ENCODE peak calls at places on chromosomes 4 and X, in six cellular contexts. Z is H1, Y is HL-60, Q is HepG2, N is K562, L is GM12878. I is an unnamed sample.
A peak's percentile ranks its signal among the peaks of the same experiment; 100 is the strongest.

GRCh38 chr4:175071123-175071522 is 153.0 kb downstream of the ADAM29 start:
- DNase-seq in Z (no peak), Y (no peak), Q (no peak), N (no peak), L (no peak), I (no peak)

GRCh38 chrX:52341493-52341892 is 27.3 kb upstream of the XAGE2 start:
- DNase-seq in Z (no peak), Y (no peak), Q (no peak), N (no peak), L (no peak), I (no peak)

GRCh38 chr4:82561745-82562552 is at the start of gene TMEM150C:
- DNase-seq in Z (peak; percentile 73), Y (no peak), Q (no peak), N (no peak), L (no peak), I (peak; percentile 82)

GRCh38 chr4:985123-985830 is 1.6 kb upstream of the IDUA start:
- DNase-seq in Z (peak; percentile 87), Y (no peak), Q (peak; percentile 65), N (peak; percentile 81), L (no peak), I (no peak)

GRCh38 chr4:78138252-78138651 is 81.1 kb downstream of the FRAS1 start:
- DNase-seq in Z (no peak), Y (no peak), Q (peak; percentile 60), N (no peak), L (no peak), I (no peak)

GRCh38 chrX:153970398-153971123 is 1.1 kb downstream of the HCFC1 start:
- DNase-seq in Z (peak; percentile 63), Y (peak; percentile 80), Q (peak; percentile 29), N (peak; percentile 55), L (no peak), I (peak; percentile 77)

GRCh38 chr4:83212041-83212851 is 72.4 kb downstream of the COQ2 start:
- DNase-seq in Z (no peak), Y (no peak), Q (no peak), N (no peak), L (peak; percentile 90), I (no peak)

GRCh38 chr4:76811604-76812412 is 86.1 kb downstream of the SOWAHB start:
- DNase-seq in Z (no peak), Y (no peak), Q (no peak), N (no peak), L (no peak), I (no peak)

GRCh38 chr4:91325495-91325894 is 978.3 kb upstream of the GRID2 start:
- DNase-seq in Z (no peak), Y (no peak), Q (no peak), N (no peak), L (no peak), I (peak; percentile 1)

GRCh38 chr4:183154701-183155391 is 55.8 kb downstream of the WWC2 start:
- DNase-seq in Z (no peak), Y (no peak), Q (peak; percentile 96), N (no peak), L (no peak), I (no peak)

GRCh38 chr4:122742933-122743829 is 10.7 kb downstream of the BBS12 start:
- DNase-seq in Z (no peak), Y (peak; percentile 6), Q (no peak), N (no peak), L (no peak), I (peak; percentile 60)

GRCh38 chrX:22134681-22135080 is 102.6 kb downstream of the PHEX start:
- DNase-seq in Z (no peak), Y (no peak), Q (peak; percentile 22), N (no peak), L (no peak), I (peak; percentile 47)

GRCh38 chr4:119087656-119088055 is 48.0 kb upstream of the MYOZ2 start:
- DNase-seq in Z (no peak), Y (no peak), Q (no peak), N (no peak), L (no peak), I (no peak)

GRCh38 chr4:40688446-40689095 is 58.9 kb upstream of the RBM47 start:
- DNase-seq in Z (no peak), Y (no peak), Q (no peak), N (no peak), L (no peak), I (no peak)

GRCh38 chr4:121951570-121952110 is at the start of gene TRPC3:
- DNase-seq in Z (peak; percentile 72), Y (peak; percentile 3), Q (no peak), N (peak; percentile 43), L (no peak), I (peak; percentile 69)

GRCh38 chrX:131812847-131813825 is 210.0 kb upstream of the STK26 start:
- DNase-seq in Z (no peak), Y (peak; percentile 87), Q (no peak), N (peak; percentile 22), L (peak; percentile 92), I (peak; percentile 36)

GRCh38 chrX:69501433-69501832 is 2.7 kb upstream of the NALF2 start:
- DNase-seq in Z (peak; percentile 65), Y (no peak), Q (peak; percentile 52), N (no peak), L (no peak), I (no peak)

GRCh38 chrX:13764765-13765164 is 30.2 kb downstream of the OFD1 start:
- DNase-seq in Z (no peak), Y (no peak), Q (peak; percentile 1), N (no peak), L (no peak), I (peak; percentile 72)

GRCh38 chr4:186630128-186630527 is 74.8 kb upstream of the MTNR1A start:
- DNase-seq in Z (no peak), Y (no peak), Q (no peak), N (no peak), L (no peak), I (no peak)

GRCh38 chr4:186628058-186628711 is 72.8 kb upstream of the MTNR1A start:
- DNase-seq in Z (no peak), Y (peak; percentile 79), Q (no peak), N (no peak), L (no peak), I (no peak)

GRCh38 chr4:186634591-186635128 is 79.3 kb upstream of the MTNR1A start:
- DNase-seq in Z (no peak), Y (no peak), Q (no peak), N (no peak), L (no peak), I (no peak)

DNA sequence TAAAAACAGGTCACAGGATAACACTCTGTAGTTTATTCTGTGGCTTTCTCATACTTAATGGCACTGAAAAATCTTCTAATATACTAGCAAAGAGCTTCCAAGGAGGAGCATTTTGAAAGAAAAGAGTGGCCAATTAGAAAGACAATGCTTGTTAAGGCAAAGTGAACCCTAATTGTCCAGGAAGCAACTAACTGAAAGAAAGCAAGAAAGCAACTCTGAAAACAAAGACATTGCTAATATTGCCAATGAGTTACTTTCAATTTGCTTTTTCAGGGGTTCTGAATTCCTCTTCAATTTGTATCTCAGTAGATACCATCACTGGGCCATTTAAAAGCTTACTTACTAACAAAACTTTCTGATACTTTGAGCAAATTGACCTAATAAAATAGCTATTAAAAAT is 78.5 kb upstream of the MTNR1A start:
- DNase-seq in Z (no peak), Y (no peak), Q (no peak), N (no peak), L (no peak), I (no peak)
- H3K4me3 ChIP-seq in Z (no peak overlapping the region), Y (no peak overlapping the region), Q (no peak overlapping the region), N (no peak overlapping the region), L (no peak overlapping the region), I (no peak overlapping the region)

GRCh38 chr4:140096921-140097320 is 57.1 kb downstream of the MAML3 start:
- DNase-seq in Z (no peak), Y (no peak), Q (no peak), N (no peak), L (no peak), I (no peak)

GRCh38 chr4:140094701-140095420 is 59.1 kb downstream of the MAML3 start:
- DNase-seq in Z (peak; percentile 59), Y (peak; percentile 92), Q (no peak), N (no peak), L (no peak), I (peak; percentile 65)

GRCh38 chr4:140097572-140097971 is 56.4 kb downstream of the MAML3 start:
- DNase-seq in Z (no peak), Y (no peak), Q (no peak), N (no peak), L (no peak), I (no peak)

GRCh38 chr4:140096483-140096861 is 57.5 kb downstream of the MAML3 start:
- DNase-seq in Z (no peak), Y (no peak), Q (no peak), N (no peak), L (no peak), I (no peak)

DNA sequence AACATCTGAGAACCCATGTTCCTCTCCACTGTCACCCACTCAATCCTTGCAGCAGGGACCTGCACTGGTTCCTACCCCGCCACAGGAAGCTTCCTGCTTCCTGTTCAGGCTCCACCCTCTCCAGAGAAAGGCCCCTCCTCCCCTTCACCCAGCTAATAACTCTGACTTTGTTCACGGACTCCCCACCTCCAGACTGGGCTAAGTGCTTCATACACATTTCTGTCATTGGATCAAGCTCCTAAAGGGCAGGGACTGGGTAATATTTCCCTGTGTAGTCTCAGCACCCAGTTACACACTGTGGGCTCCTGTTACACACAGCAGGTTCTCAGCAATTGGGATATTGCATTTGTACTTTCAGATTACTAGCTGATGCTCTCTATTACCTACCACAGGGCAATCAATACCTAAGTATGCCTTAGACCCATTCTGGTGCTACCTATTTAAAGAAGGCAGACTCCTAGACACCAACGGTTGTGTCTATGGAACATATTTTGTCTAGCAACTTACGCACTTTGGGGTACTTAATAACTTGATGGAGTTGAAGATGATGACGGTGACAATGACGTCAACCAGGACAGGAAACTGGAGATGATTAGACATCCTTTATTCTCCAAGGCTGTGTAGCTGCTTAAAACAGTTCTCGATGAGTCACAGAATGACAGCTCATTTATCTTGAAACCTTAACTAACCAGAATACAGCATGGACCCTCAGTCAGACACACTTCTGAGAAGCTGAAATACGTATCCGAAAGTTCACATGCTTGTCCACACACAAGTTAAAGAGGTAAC is 58.1 kb downstream of the MAML3 start:
- DNase-seq in Z (no peak), Y (peak; percentile 70), Q (no peak), N (no peak), L (no peak), I (peak; percentile 37)
- TF ChIP-seq GABPA in Z (no peak), Y (peak; percentile 16), Q (no peak), N (peak; percentile 59), L (no peak), I (peak; percentile 56)

GRCh38 chr4:13547563-13548041 is 3.3 kb upstream of the NKX3-2 start:
- DNase-seq in Z (peak; percentile 76), Y (no peak), Q (no peak), N (no peak), L (no peak), I (peak; percentile 56)
- H3K4me3 ChIP-seq in Z (peak overlapping the region; percentile 53), Y (peak overlapping the region; percentile 54), Q (peak overlapping the region; percentile 54), N (peak overlapping the region; percentile 28), L (peak overlapping the region; percentile 71), I (no peak overlapping the region)

GRCh38 chr4:72786401-72786990 is 217.5 kb upstream of the ADAMTS3 start:
- DNase-seq in Z (no peak), Y (no peak), Q (no peak), N (peak; percentile 40), L (no peak), I (no peak)
- TF ChIP-seq GABPA in Z (no peak), Y (no peak), Q (no peak), N (no peak), L (no peak), I (no peak)

GRCh38 chr4:1992468-1993168 is 16.2 kb downstream of the NELFA start:
- DNase-seq in Z (peak; percentile 91), Y (no peak), Q (no peak), N (no peak), L (no peak), I (peak; percentile 80)
- H3K4me3 ChIP-seq in Z (no peak overlapping the region), Y (no peak overlapping the region), Q (no peak overlapping the region), N (no peak overlapping the region), L (no peak overlapping the region), I (no peak overlapping the region)

I was measured in SK-N-SH.